ENCODE peak calls at places on chromosome 21, in five cellular contexts. E, C, K, L and A are unnamed samples.

GRCh38 chr21:45972353-45972715 is 9.2 kb upstream of the COL6A1 start:
- DNase-seq in E (no peak), C (no peak), K (no peak), L (no peak), A (no peak)

GRCh38 chr21:35529141-35529863 is 480.2 kb upstream of the RUNX1 start:
- DNase-seq in E (no peak), C (no peak), K (peak), L (no peak), A (no peak)

GRCh38 chr21:44951186-44951915 is 11.5 kb downstream of the SLX9 start:
- DNase-seq in E (no peak), C (no peak), K (no peak), L (no peak), A (no peak)

GRCh38 chr21:25375675-25376074 is 231.6 kb downstream of the MRPL39 start:
- DNase-seq in E (no peak), C (no peak), K (no peak), L (no peak), A (no peak)

GRCh38 chr21:38797470-38797869 is 8.3 kb upstream of the ETS2 start:
- DNase-seq in E (no peak), C (no peak), K (no peak), L (no peak), A (no peak)

GRCh38 chr21:38965910-38966504 is 160.3 kb downstream of the ETS2 start:
- DNase-seq in E (no peak), C (no peak), K (no peak), L (peak), A (no peak)

GRCh38 chr21:22728091-22728490 is 1729.9 kb downstream of the NCAM2 start:
- DNase-seq in E (no peak), C (no peak), K (no peak), L (no peak), A (no peak)

GRCh38 chr21:41776778-41777177 is 9.9 kb upstream of the RIPK4 start:
- DNase-seq in E (no peak), C (no peak), K (no peak), L (no peak), A (no peak)

GRCh38 chr21:39184050-39184980 is 1.1 kb upstream of the PSMG1 start:
- DNase-seq in E (no peak), C (no peak), K (no peak), L (no peak), A (no peak)

GRCh38 chr21:44896561-44897286 is 23.2 kb upstream of the PTTG1IP start:
- DNase-seq in E (no peak), C (no peak), K (no peak), L (no peak), A (no peak)

GRCh38 chr21:36065497-36066036 is 4.3 kb upstream of the CBR1 start:
- DNase-seq in E (no peak), C (no peak), K (no peak), L (peak), A (no peak)

GRCh38 chr21:36113647-36114428 is 21.0 kb upstream of the CBR3 start:
- DNase-seq in E (no peak), C (peak), K (no peak), L (peak), A (peak)